ENCODE peak calls at places on chromosomes 16 and 17, in nine cellular contexts. W is H1, F is pancreas, S is keratinocyte, V is left ventricle myocardium inferior, E is mammary epithelial cell, M is RWPE2, L is SJSA1, C is GM23338. D is an unnamed sample. For H3K36me3, the result is how much of the 10 kb centered on the place peaks cover.

GRCh38 chr17:39145143-39145542 is 6.3 kb downstream of the PLXDC1 start:
- DNase-seq in E (no peak), V (no peak), W (no peak), L (no peak), S (no peak), M (no peak), C (no peak), F (no peak), D (no peak)

GRCh38 chr17:42387663-42388380 is 420 bp downstream of the STAT3 start:
- DNase-seq in L (peak), W (peak), V (peak), F (peak), E (peak), C (peak), S (no peak), M (no peak), D (peak)

GRCh38 chr17:28365487-28365886 is 488 bp upstream of the SEBOX start:
- DNase-seq in M (no peak), C (no peak), F (no peak), L (no peak), V (no peak), W (no peak), E (no peak), S (no peak), D (no peak)

GRCh38 chr17:76997981-76998531 is 129.9 kb downstream of the MGAT5B start:
- DNase-seq in V (no peak), S (no peak), W (no peak), L (peak), C (no peak), F (no peak), M (no peak), E (no peak), D (no peak)

GRCh38 chr16:19008245-19008644 is 24.5 kb downstream of the TMC7 start:
- DNase-seq in M (peak), C (no peak), V (no peak), L (no peak), W (no peak), S (no peak), E (peak), F (no peak), D (no peak)

GRCh38 chr16:23319861-23320615 is 17.9 kb downstream of the SCNN1B start:
- DNase-seq in V (no peak), M (no peak), S (no peak), W (no peak), F (no peak), L (no peak), C (no peak), E (no peak), D (no peak)

GRCh38 chr16:974606-975312 is 4.0 kb upstream of the LMF1 start:
- DNase-seq in L (no peak), M (no peak), C (no peak), W (no peak), F (no peak), E (no peak), V (no peak), S (no peak), D (no peak)

GRCh38 chr17:80917716-80918560 is 73.7 kb upstream of the CHMP6 start:
- DNase-seq in L (no peak), V (no peak), W (no peak), M (peak), F (no peak), E (no peak), C (no peak), S (no peak), D (no peak)

GRCh38 chr17:82862758-82863645 is 23.2 kb upstream of the ZNF750 start:
- DNase-seq in C (no peak), V (no peak), E (no peak), M (peak), W (no peak), S (no peak), L (no peak), F (no peak), D (no peak)

GRCh38 chr16:46768809-46769208 is 20.7 kb upstream of the MYLK3 start:
- DNase-seq in C (no peak), F (no peak), V (no peak), S (no peak), E (no peak), L (no peak), W (no peak), M (no peak), D (no peak)

GRCh38 chr17:55727275-55727674 is 4.6 kb upstream of the TMEM100 start:
- DNase-seq in S (no peak), V (no peak), L (no peak), M (no peak), C (no peak), W (no peak), E (no peak), F (no peak), D (no peak)

GRCh38 chr17:41571561-41572434 is at the start of gene KRT9:
- DNase-seq in W (no peak), M (no peak), V (no peak), S (no peak), L (peak), E (no peak), F (no peak), C (no peak), D (no peak)

DNA sequence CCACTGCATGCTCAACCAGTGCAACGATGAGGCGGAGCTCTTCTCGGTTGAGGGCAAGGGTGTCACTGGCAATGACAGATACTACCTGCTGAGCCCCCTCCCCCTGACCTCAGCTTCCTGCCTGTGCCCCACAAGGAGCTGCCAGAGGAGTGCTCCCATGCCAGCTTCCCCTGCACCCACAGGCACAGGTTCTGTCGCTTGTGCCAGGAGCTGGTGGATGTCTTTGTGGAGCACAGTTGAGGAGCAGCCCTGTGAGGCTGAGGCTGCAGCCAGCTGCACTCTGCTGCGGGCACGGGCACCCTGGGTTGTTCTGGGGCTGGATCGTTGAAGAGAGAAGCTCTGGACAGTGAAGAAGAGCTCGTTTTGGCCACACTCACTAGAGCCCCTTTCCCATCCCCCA is 165.3 kb upstream of the ZNF267 start:
- DNase-seq in V (no peak), C (no peak), M (no peak), E (no peak), F (no peak), S (no peak), L (no peak), W (no peak), D (no peak)
- H3K36me3 ChIP-seq in V (under half), C (under half), M (under half), E (under half), F (under half), S (under half), L (under half), W (under half), D (under half)

GRCh38 chr17:5003214-5003867 is 5.6 kb downstream of the KIF1C start:
- DNase-seq in E (no peak), W (no peak), F (no peak), L (no peak), C (no peak), V (no peak), M (no peak), S (no peak), D (no peak)
- H3K36me3 ChIP-seq in E (under half), W (half or more), F (half or more), L (half or more), C (under half), V (half or more), M (half or more), S (half or more), D (half or more)

GRCh38 chr17:37051839-37052238 is 103.1 kb downstream of the AATF start:
- DNase-seq in S (no peak), W (no peak), M (no peak), C (no peak), L (no peak), V (no peak), E (no peak), F (no peak), D (no peak)

GRCh38 chr17:37050905-37051304 is 102.2 kb downstream of the AATF start:
- DNase-seq in C (no peak), W (no peak), E (no peak), F (no peak), V (no peak), S (no peak), M (no peak), L (no peak), D (no peak)

GRCh38 chr17:37048806-37049205 is 100.1 kb downstream of the AATF start:
- DNase-seq in L (no peak), E (no peak), S (no peak), F (no peak), V (no peak), W (no peak), M (no peak), C (no peak), D (no peak)

GRCh38 chr17:37045271-37045946 is 96.7 kb downstream of the AATF start:
- DNase-seq in L (no peak), W (peak), C (peak), M (no peak), F (no peak), V (no peak), E (no peak), S (no peak), D (no peak)

GRCh38 chr17:37047631-37048104 is 98.9 kb downstream of the AATF start:
- DNase-seq in E (peak), W (peak), M (no peak), F (peak), V (peak), C (peak), S (peak), L (peak), D (peak)
- H3K36me3 ChIP-seq in E (under half), W (under half), M (under half), F (under half), V (under half), C (under half), S (under half), L (under half), D (under half)

GRCh38 chr16:88063201-88063773 is 112.1 kb downstream of the BANP start:
- DNase-seq in M (peak), E (no peak), L (no peak), W (no peak), C (no peak), F (no peak), V (peak), S (no peak), D (peak)
- H3K36me3 ChIP-seq in M (under half), E (under half), L (under half), W (under half), C (under half), F (under half), V (under half), S (under half), D (half or more)

GRCh38 chr17:2191785-2192184 is 111.8 kb downstream of the SMG6 start:
- DNase-seq in M (no peak), L (no peak), V (no peak), E (no peak), S (no peak), C (no peak), W (no peak), F (no peak), D (no peak)

GRCh38 chr17:2190014-2190413 is 113.6 kb downstream of the SMG6 start:
- DNase-seq in S (no peak), F (no peak), M (no peak), L (no peak), W (no peak), E (no peak), C (no peak), V (no peak), D (no peak)

GRCh38 chr17:2192367-2193028 is 111.1 kb downstream of the SMG6 start:
- DNase-seq in W (no peak), L (peak), V (no peak), F (no peak), M (peak), S (peak), C (no peak), E (peak), D (no peak)

GRCh38 chr17:2189231-2189630 is 114.4 kb downstream of the SMG6 start:
- DNase-seq in C (no peak), S (no peak), V (no peak), W (no peak), E (no peak), M (no peak), F (no peak), L (no peak), D (no peak)

GRCh38 chr17:2191227-2191626 is 112.4 kb downstream of the SMG6 start:
- DNase-seq in F (no peak), V (no peak), C (no peak), L (no peak), S (no peak), W (no peak), E (no peak), M (no peak), D (no peak)
- H3K36me3 ChIP-seq in F (under half), V (under half), C (under half), L (under half), S (under half), W (under half), E (under half), M (under half), D (under half)

D was measured in heart right ventricle.